ENCODE peak calls at places on chromosomes 4 and X, in nine cellular contexts. H is AG20443, W is germinal center, O is GM13977, T is posterior cingulate gyrus, L is cardiac fibroblast, N is frontal cortex, K is GM20000, D is brain microvascular endothelial cell. I is an unnamed sample.

GRCh38 chr4:164828945-164829344 is 48.0 kb upstream of the APELA start:
- DNase-seq in H (no peak), W (no peak), O (no peak), T (no peak), L (no peak), N (no peak), K (no peak), D (no peak), I (no peak)

GRCh38 chrX:47619486-47620302 is at the start of gene SYN1:
- DNase-seq in H (peak), W (peak), O (peak), T (peak), L (peak), N (peak), K (peak), D (peak), I (peak)

GRCh38 chr4:159268607-159269006 is 165.7 kb downstream of the RAPGEF2 start:
- DNase-seq in H (no peak), W (no peak), O (no peak), T (no peak), L (peak), N (no peak), K (no peak), D (no peak), I (no peak)

GRCh38 chrX:110561036-110561435 is 202.4 kb downstream of the RTL9 start:
- DNase-seq in H (peak), W (no peak), O (no peak), T (no peak), L (peak), N (no peak), K (no peak), D (no peak), I (no peak)

GRCh38 chr4:13840573-13841185 is 213.2 kb upstream of the BOD1L1 start:
- DNase-seq in H (no peak), W (no peak), O (no peak), T (no peak), L (no peak), N (no peak), K (no peak), D (no peak), I (no peak)

GRCh38 chrX:349196-349595 is 30.6 kb upstream of the GTPBP6 start:
- DNase-seq in H (no peak), W (no peak), O (no peak), T (peak), L (no peak), N (peak), K (no peak), D (no peak), I (peak)

GRCh38 chrX:15820106-15821073 is 30.1 kb downstream of the ZRSR2 start:
- DNase-seq in H (peak), W (no peak), O (no peak), T (peak), L (no peak), N (no peak), K (no peak), D (no peak), I (no peak)

GRCh38 chrX:151714367-151714766 is 1.5 kb upstream of the FATE1 start:
- DNase-seq in H (no peak), W (no peak), O (no peak), T (no peak), L (no peak), N (no peak), K (no peak), D (no peak), I (no peak)

GRCh38 chrX:41457618-41458192 is 10.6 kb downstream of the NYX start:
- DNase-seq in H (no peak), W (no peak), O (no peak), T (no peak), L (peak), N (no peak), K (peak), D (no peak), I (peak)

GRCh38 chr4:139889901-139890300 is 224.3 kb downstream of the MGST2 start:
- DNase-seq in H (no peak), W (no peak), O (no peak), T (peak), L (no peak), N (no peak), K (no peak), D (no peak), I (no peak)

GRCh38 chr4:183718876-183719275 is 59.8 kb downstream of the TRAPPC11 start:
- DNase-seq in H (no peak), W (no peak), O (no peak), T (no peak), L (no peak), N (no peak), K (no peak), D (no peak), I (no peak)

GRCh38 chrX:9522756-9523155 is 57.9 kb downstream of the TBL1X start:
- DNase-seq in H (no peak), W (no peak), O (no peak), T (no peak), L (no peak), N (no peak), K (no peak), D (no peak), I (no peak)

GRCh38 chrX:15973299-15973698 is 118.7 kb upstream of the AP1S2 start:
- DNase-seq in H (peak), W (no peak), O (peak), T (peak), L (peak), N (peak), K (peak), D (peak), I (peak)

GRCh38 chrX:38282044-38282443 is 45.3 kb downstream of the RPGR start:
- DNase-seq in H (peak), W (no peak), O (no peak), T (no peak), L (peak), N (no peak), K (no peak), D (no peak), I (peak)

GRCh38 chr4:168667936-168668335 is 171.1 kb downstream of the PALLD start:
- DNase-seq in H (no peak), W (no peak), O (no peak), T (no peak), L (no peak), N (no peak), K (no peak), D (no peak), I (peak)

GRCh38 chrX:72101597-72102037 is 30.1 kb downstream of the RTL5 start:
- DNase-seq in H (no peak), W (no peak), O (no peak), T (no peak), L (no peak), N (no peak), K (no peak), D (no peak), I (peak)

GRCh38 chr4:118417325-118417724 is 64.5 kb upstream of the PRSS12 start:
- DNase-seq in H (peak), W (no peak), O (no peak), T (no peak), L (peak), N (no peak), K (no peak), D (no peak), I (no peak)

GRCh38 chr4:57719451-57719850 is 609.3 kb upstream of the IGFBP7 start:
- DNase-seq in H (no peak), W (no peak), O (no peak), T (no peak), L (no peak), N (no peak), K (no peak), D (no peak), I (no peak)

GRCh38 chrX:22404297-22404696 is 131.6 kb downstream of the CBLL2 start:
- DNase-seq in H (no peak), W (no peak), O (no peak), T (no peak), L (no peak), N (no peak), K (no peak), D (no peak), I (no peak)

GRCh38 chr4:53942712-53943111 is 121.7 kb downstream of the CHIC2 start:
- DNase-seq in H (no peak), W (no peak), O (no peak), T (no peak), L (no peak), N (no peak), K (no peak), D (no peak), I (no peak)

GRCh38 chr4:42588909-42589308 is 68.0 kb downstream of the ATP8A1 start:
- DNase-seq in H (no peak), W (peak), O (no peak), T (no peak), L (no peak), N (no peak), K (no peak), D (no peak), I (no peak)